ENCODE peak calls at places on chromosomes 1 and 21, in four cellular contexts. L, R, A and H are unnamed samples.
A peak's percentile ranks its signal among the peaks of the same experiment; 100 is the strongest.

GRCh38 chr1:183622013-183622412 is 13.6 kb downstream of the ARPC5 start:
- DNase-seq in L (no peak), R (no peak), A (no peak), H (no peak)

GRCh38 chr1:233105225-233105624 is 154.8 kb downstream of the NTPCR start:
- DNase-seq in L (no peak), R (no peak), A (no peak), H (no peak)

GRCh38 chr1:209886219-209886536 is 51.8 kb upstream of the SYT14 start:
- DNase-seq in L (no peak), R (no peak), A (no peak), H (no peak)

GRCh38 chr1:81690881-81691453 is 109.8 kb upstream of the ADGRL2 start:
- DNase-seq in L (no peak), R (no peak), A (no peak), H (no peak)

GRCh38 chr1:28887835-28888682 is 26.3 kb upstream of the EPB41 start:
- DNase-seq in L (no peak), R (no peak), A (peak; percentile 66), H (no peak)

GRCh38 chr21:39483917-39484316 is 32.1 kb downstream of the SH3BGR start:
- DNase-seq in L (no peak), R (no peak), A (peak; percentile 7), H (no peak)

GRCh38 chr1:72371259-72372035 is 89.1 kb upstream of the NEGR1 start:
- DNase-seq in L (no peak), R (no peak), A (no peak), H (no peak)

GRCh38 chr1:63709267-63709828 is 64.5 kb upstream of the ROR1 start:
- DNase-seq in L (no peak), R (no peak), A (no peak), H (no peak)

GRCh38 chr1:193919827-193920226 is 733.4 kb upstream of the B3GALT2 start:
- DNase-seq in L (no peak), R (no peak), A (no peak), H (no peak)

GRCh38 chr1:8055973-8056372 is 29.9 kb upstream of the ERRFI1 start:
- DNase-seq in L (no peak), R (no peak), A (no peak), H (no peak)

GRCh38 chr1:117629625-117630422 is 24.0 kb downstream of the TENT5C start:
- DNase-seq in L (no peak), R (no peak), A (no peak), H (no peak)

GRCh38 chr1:160972939-160973338 is 18.3 kb upstream of the ITLN2 start:
- DNase-seq in L (no peak), R (no peak), A (no peak), H (no peak)

GRCh38 chr1:12201343-12202189 is 28.3 kb upstream of the VPS13D start:
- DNase-seq in L (no peak), R (no peak), A (no peak), H (no peak)

GRCh38 chr1:108983114-108983513 is 19.8 kb upstream of the CLCC1 start:
- DNase-seq in L (no peak), R (no peak), A (no peak), H (no peak)

GRCh38 chr1:89378001-89378400 is 14.1 kb downstream of the GBP6 start:
- DNase-seq in L (no peak), R (no peak), A (no peak), H (no peak)

GRCh38 chr21:42302292-42302650 is 12.9 kb downstream of the TFF3 start:
- DNase-seq in L (no peak), R (no peak), A (no peak), H (no peak)

GRCh38 chr1:113579256-113580018 is 179.8 kb downstream of the PHTF1 start:
- DNase-seq in L (no peak), R (no peak), A (no peak), H (no peak)

GRCh38 chr1:114902343-114902742 is 47.7 kb downstream of the SYCP1 start:
- DNase-seq in L (no peak), R (no peak), A (no peak), H (no peak)

GRCh38 chr1:171217658-171218443 is 30.4 kb upstream of the FMO1 start:
- DNase-seq in L (no peak), R (no peak), A (no peak), H (no peak)

GRCh38 chr1:41322835-41323234 is 38.4 kb upstream of the FOXO6 start:
- DNase-seq in L (no peak), R (no peak), A (no peak), H (no peak)